ENCODE peak calls at places on chromosomes 3 and 15, in seven cellular contexts. I is HEK293T, R is H54, J is Right ventricle myocardium superior, K is fibroblast of pulmonary artery, D is globus pallidus, O is A549. W is an unnamed sample.

GRCh38 chr3:135310317-135310716 is 515.3 kb downstream of the EPHB1 start:
- DNase-seq in I (peak), R (no peak), J (no peak), K (no peak), D (no peak), O (no peak), W (no peak)

GRCh38 chr15:34047893-34048775 is 9.1 kb upstream of the AVEN start:
- DNase-seq in I (no peak), R (no peak), J (no peak), K (peak), D (no peak), O (no peak), W (no peak)

GRCh38 chr3:25818335-25818734 is 28.4 kb downstream of the OXSM start:
- DNase-seq in I (no peak), R (no peak), J (no peak), K (no peak), D (no peak), O (no peak), W (no peak)

GRCh38 chr3:49779378-49780079 is 6.8 kb downstream of the IP6K1 start:
- DNase-seq in I (no peak), R (no peak), J (no peak), K (no peak), D (no peak), O (no peak), W (no peak)

GRCh38 chr15:27820232-27820631 is 278.9 kb downstream of the OCA2 start:
- DNase-seq in I (no peak), R (no peak), J (no peak), K (peak), D (no peak), O (no peak), W (no peak)

GRCh38 chr3:108835101-108835500 is 12.5 kb downstream of the TRAT1 start:
- DNase-seq in I (no peak), R (no peak), J (no peak), K (no peak), D (no peak), O (no peak), W (no peak)

GRCh38 chr15:68209272-68209671 is 4.1 kb upstream of the CALML4 start:
- DNase-seq in I (no peak), R (no peak), J (no peak), K (no peak), D (no peak), O (no peak), W (no peak)

GRCh38 chr3:182533394-182533793 is 259.9 kb upstream of the ATP11B start:
- DNase-seq in I (no peak), R (no peak), J (no peak), K (no peak), D (no peak), O (no peak), W (no peak)

GRCh38 chr15:90603893-90604292 is 74.2 kb downstream of the CRTC3 start:
- DNase-seq in I (no peak), R (no peak), J (peak), K (peak), D (no peak), O (no peak), W (peak)

GRCh38 chr3:143822374-143822773 is 25.9 kb downstream of the SLC9A9 start:
- DNase-seq in I (no peak), R (no peak), J (no peak), K (no peak), D (no peak), O (no peak), W (no peak)

W was measured in right cardiac atrium.